ENCODE peak calls at places on chromosomes 12 and 14, in five cellular contexts. One of them, this sample, is unnamed.

GRCh38 chr12:6551063-6551461 is 4.8 kb downstream of the IFFO1 start:
- DNase-seq in RWPE2: no peak
- DNase-seq in HFFc6: no peak
- DNase-seq in NT2/D1: no peak
- DNase-seq in left ventricle myocardium inferior: peak
- DNase-seq in this sample: no peak

GRCh38 chr12:15788266-15789214 is 648 bp downstream of the EPS8 start:
- DNase-seq in RWPE2: peak
- DNase-seq in HFFc6: no peak
- DNase-seq in NT2/D1: peak
- DNase-seq in left ventricle myocardium inferior: peak
- DNase-seq in this sample: no peak

GRCh38 chr12:120842595-120842994 is 61.6 kb downstream of the SPPL3 start:
- DNase-seq in RWPE2: no peak
- DNase-seq in HFFc6: no peak
- DNase-seq in NT2/D1: no peak
- DNase-seq in left ventricle myocardium inferior: no peak
- DNase-seq in this sample: no peak

GRCh38 chr12:67420506-67420905 is 151.3 kb downstream of the CAND1 start:
- DNase-seq in RWPE2: no peak
- DNase-seq in HFFc6: no peak
- DNase-seq in NT2/D1: no peak
- DNase-seq in left ventricle myocardium inferior: no peak
- DNase-seq in this sample: no peak

GRCh38 chr12:131283191-131283861 is 329.6 kb downstream of the ADGRD1 start:
- DNase-seq in RWPE2: no peak
- DNase-seq in HFFc6: no peak
- DNase-seq in NT2/D1: no peak
- DNase-seq in left ventricle myocardium inferior: no peak
- DNase-seq in this sample: no peak

GRCh38 chr12:127811988-127812387 is 455.0 kb upstream of the TMEM132C start:
- DNase-seq in RWPE2: no peak
- DNase-seq in HFFc6: no peak
- DNase-seq in NT2/D1: peak
- DNase-seq in left ventricle myocardium inferior: peak
- DNase-seq in this sample: peak

GRCh38 chr12:53461591-53461990 is 9.7 kb downstream of the PCBP2 start:
- DNase-seq in RWPE2: no peak
- DNase-seq in HFFc6: no peak
- DNase-seq in NT2/D1: no peak
- DNase-seq in left ventricle myocardium inferior: no peak
- DNase-seq in this sample: no peak

GRCh38 chr12:132687211-132688164 is at the start of the genes POLE and PXMP2:
- DNase-seq in RWPE2: peak
- DNase-seq in HFFc6: peak
- DNase-seq in NT2/D1: peak
- DNase-seq in left ventricle myocardium inferior: peak
- DNase-seq in this sample: peak

GRCh38 chr12:41184864-41185263 is 3.3 kb upstream of the PDZRN4 start:
- DNase-seq in RWPE2: no peak
- DNase-seq in HFFc6: no peak
- DNase-seq in NT2/D1: no peak
- DNase-seq in left ventricle myocardium inferior: no peak
- DNase-seq in this sample: no peak

GRCh38 chr12:96448287-96448686 is 41.1 kb upstream of the CFAP54 start:
- DNase-seq in RWPE2: no peak
- DNase-seq in HFFc6: peak
- DNase-seq in NT2/D1: no peak
- DNase-seq in left ventricle myocardium inferior: no peak
- DNase-seq in this sample: peak

GRCh38 chr12:1670815-1671268 is 20.0 kb upstream of the ADIPOR2 start:
- DNase-seq in RWPE2: no peak
- DNase-seq in HFFc6: no peak
- DNase-seq in NT2/D1: no peak
- DNase-seq in left ventricle myocardium inferior: no peak
- DNase-seq in this sample: no peak

GRCh38 chr12:4273651-4274395 is at the start of gene CCND2:
- DNase-seq in RWPE2: peak
- DNase-seq in HFFc6: no peak
- DNase-seq in NT2/D1: peak
- DNase-seq in left ventricle myocardium inferior: peak
- DNase-seq in this sample: peak

GRCh38 chr14:57085801-57086200 is 182.9 kb downstream of the EXOC5 start:
- DNase-seq in RWPE2: no peak
- DNase-seq in HFFc6: no peak
- DNase-seq in NT2/D1: no peak
- DNase-seq in left ventricle myocardium inferior: no peak
- DNase-seq in this sample: no peak

GRCh38 chr12:44157359-44157758 is 321.5 kb downstream of the TMEM117 start:
- DNase-seq in RWPE2: no peak
- DNase-seq in HFFc6: no peak
- DNase-seq in NT2/D1: no peak
- DNase-seq in left ventricle myocardium inferior: no peak
- DNase-seq in this sample: no peak

GRCh38 chr14:103097244-103097993 is 2.9 kb downstream of the EXOC3L4 start:
- DNase-seq in RWPE2: no peak
- DNase-seq in HFFc6: no peak
- DNase-seq in NT2/D1: no peak
- DNase-seq in left ventricle myocardium inferior: no peak
- DNase-seq in this sample: no peak

GRCh38 chr12:121391619-121392324 is 8.1 kb upstream of the RNF34 start:
- DNase-seq in RWPE2: no peak
- DNase-seq in HFFc6: peak
- DNase-seq in NT2/D1: no peak
- DNase-seq in left ventricle myocardium inferior: no peak
- DNase-seq in this sample: no peak

GRCh38 chr12:94062194-94062593 is 86.2 kb upstream of the PLXNC1 start:
- DNase-seq in RWPE2: no peak
- DNase-seq in HFFc6: no peak
- DNase-seq in NT2/D1: no peak
- DNase-seq in left ventricle myocardium inferior: no peak
- DNase-seq in this sample: no peak

GRCh38 chr14:90830931-90831701 is 14.9 kb upstream of the TTC7B start:
- DNase-seq in RWPE2: peak
- DNase-seq in HFFc6: no peak
- DNase-seq in NT2/D1: no peak
- DNase-seq in left ventricle myocardium inferior: no peak
- DNase-seq in this sample: no peak

GRCh38 chr12:120980800-120981368 is 2.5 kb downstream of the HNF1A start:
- DNase-seq in RWPE2: no peak
- DNase-seq in HFFc6: no peak
- DNase-seq in NT2/D1: no peak
- DNase-seq in left ventricle myocardium inferior: no peak
- DNase-seq in this sample: no peak

GRCh38 chr12:14885718-14886201 is at the start of gene MGP:
- DNase-seq in RWPE2: no peak
- DNase-seq in HFFc6: no peak
- DNase-seq in NT2/D1: no peak
- DNase-seq in left ventricle myocardium inferior: no peak
- DNase-seq in this sample: peak

GRCh38 chr12:108316153-108316892 is 22.8 kb downstream of the CMKLR1 start:
- DNase-seq in RWPE2: no peak
- DNase-seq in HFFc6: no peak
- DNase-seq in NT2/D1: peak
- DNase-seq in left ventricle myocardium inferior: no peak
- DNase-seq in this sample: no peak

GRCh38 chr14:92914087-92914656 is 8.8 kb upstream of the CHGA start:
- DNase-seq in RWPE2: no peak
- DNase-seq in HFFc6: no peak
- DNase-seq in NT2/D1: peak
- DNase-seq in left ventricle myocardium inferior: no peak
- DNase-seq in this sample: no peak